ENCODE peak calls at places on chromosomes 3 and 15, in seven cellular contexts. W is hypothalamus; P is activated CD4-positive, alpha-beta T cell treated with anti-CD3 and anti-CD28 coated beads, Interleukin-2, amount 50 U/mL, for 24 hours; Q is astrocyte of the spinal cord; E is head of caudate nucleus; M is naive thymus-derived CD8-positive, alpha-beta T cell; J is NCI-H2227 treated with DMSO at 0.1 percent for 48 hours. H is an unnamed sample.

GRCh38 chr3:47577583-47578118 is 1.0 kb downstream of the CSPG5 start:
- DNase-seq in W (no peak), P (no peak), Q (no peak), E (no peak), M (no peak), J (no peak), H (no peak)

GRCh38 chr3:42660898-42661297 is 7.4 kb downstream of the ZBTB47 start:
- DNase-seq in W (no peak), P (no peak), Q (no peak), E (no peak), M (no peak), J (no peak), H (no peak)

GRCh38 chr3:107285197-107285596 is 92.0 kb upstream of the CCDC54 start:
- DNase-seq in W (no peak), P (no peak), Q (peak), E (no peak), M (no peak), J (no peak), H (no peak)

GRCh38 chr3:8486945-8487344 is 14.7 kb upstream of the LMCD1 start:
- DNase-seq in W (no peak), P (no peak), Q (no peak), E (no peak), M (no peak), J (no peak), H (no peak)

GRCh38 chr15:94582368-94582767 is 351.0 kb downstream of the MCTP2 start:
- DNase-seq in W (no peak), P (no peak), Q (no peak), E (no peak), M (no peak), J (no peak), H (peak)

GRCh38 chr3:114998971-114999579 is 148.0 kb downstream of the ZBTB20 start:
- DNase-seq in W (no peak), P (no peak), Q (no peak), E (no peak), M (no peak), J (no peak), H (no peak)

GRCh38 chr3:156107504-156107903 is 12.9 kb upstream of the KCNAB1 start:
- DNase-seq in W (no peak), P (no peak), Q (no peak), E (no peak), M (no peak), J (no peak), H (no peak)

GRCh38 chr3:128402319-128402718 is 64.4 kb downstream of the DNAJB8 start:
- DNase-seq in W (no peak), P (no peak), Q (no peak), E (no peak), M (no peak), J (no peak), H (no peak)

GRCh38 chr3:109268181-109268580 is 48.1 kb downstream of the DPPA2 start:
- DNase-seq in W (no peak), P (no peak), Q (peak), E (no peak), M (no peak), J (no peak), H (no peak)

GRCh38 chr3:31462050-31462569 is 70.6 kb upstream of the STT3B start:
- DNase-seq in W (no peak), P (no peak), Q (no peak), E (no peak), M (peak), J (no peak), H (peak)

GRCh38 chr3:9646800-9647152 is 2.5 kb upstream of the MTMR14 start:
- DNase-seq in W (no peak), P (no peak), Q (no peak), E (no peak), M (no peak), J (no peak), H (no peak)

H was measured in lung microvascular endothelial cell.